ENCODE peak calls at places on chromosomes 4 and X, in four cellular contexts. G is psoas muscle, T is thoracic aorta, Z is colonic mucosa. W is an unnamed sample. For H3K36me3, the result is how much of the 10 kb centered on the place peaks cover.

GRCh38 chr4:55553442-55553841 is 6.7 kb upstream of the CLOCK start:
- DNase-seq in Z (no peak), T (peak), G (no peak), W (peak)

GRCh38 chr4:186927624-186928023 is 204.0 kb upstream of the FAT1 start:
- DNase-seq in Z (no peak), G (no peak), T (no peak), W (no peak)

GRCh38 chrX:46730765-46731164 is 28.2 kb downstream of the SLC9A7 start:
- DNase-seq in T (no peak), G (no peak), Z (no peak), W (no peak)

GRCh38 chr4:122673252-122673651 is 52.4 kb upstream of the IL21 start:
- DNase-seq in Z (peak), G (no peak), T (no peak), W (no peak)

GRCh38 chrX:51332188-51332942 is at the start of gene NUDT10:
- DNase-seq in Z (peak), G (peak), T (no peak), W (no peak)

GRCh38 chr4:38757945-38758344 is 24.8 kb downstream of the TLR10 start:
- DNase-seq in T (no peak), G (no peak), Z (no peak), W (peak)

GRCh38 chrX:152912641-152913040 is 14.8 kb downstream of the ZNF185 start:
- DNase-seq in T (no peak), Z (no peak), G (no peak), W (no peak)

GRCh38 chr4:153792007-153792892 is 3.4 kb upstream of the SFRP2 start:
- DNase-seq in T (no peak), Z (peak), G (peak), W (peak)

GRCh38 chr4:41134581-41134980 is 79.8 kb downstream of the APBB2 start:
- DNase-seq in Z (no peak), T (no peak), G (no peak), W (no peak)

GRCh38 chrX:17375631-17376380 is 806 bp downstream of the NHS start:
- DNase-seq in T (no peak), Z (no peak), G (peak), W (no peak)

GRCh38 chr4:150150545-150151156 is 72.4 kb downstream of the DCLK2 start:
- DNase-seq in Z (no peak), T (no peak), G (no peak), W (no peak)

GRCh38 chrX:103918584-103919335 is 43.7 kb upstream of the TMSB15B start:
- DNase-seq in Z (peak), T (no peak), G (peak), W (peak)

GRCh38 chr4:183300070-183300469 is 20.0 kb downstream of the CLDN22 start:
- DNase-seq in T (no peak), Z (no peak), G (no peak), W (no peak)

GRCh38 chrX:41718481-41719245 is 5.3 kb upstream of the GPR82 start:
- DNase-seq in G (no peak), Z (no peak), T (no peak), W (no peak)

GRCh38 chr4:118012142-118012541 is 22.1 kb upstream of the NDST3 start:
- DNase-seq in Z (no peak), T (no peak), G (no peak), W (no peak)

GRCh38 chr4:123631699-123632098 is 235.1 kb downstream of the SPRY1 start:
- DNase-seq in G (no peak), T (no peak), Z (no peak), W (no peak)

GRCh38 chrX:46036508-46036907 is 508.7 kb downstream of the ZNF674 start:
- DNase-seq in T (no peak), Z (no peak), G (no peak), W (no peak)

GRCh38 chr4:151169223-151169622 is 69.8 kb downstream of the RPS3A start:
- DNase-seq in Z (peak), G (peak), T (no peak), W (peak)

GRCh38 chr4:110008540-110008939 is 95.9 kb downstream of the EGF start:
- DNase-seq in G (no peak), T (no peak), Z (no peak), W (no peak)

GRCh38 chr4:110010797-110011196 is 98.1 kb downstream of the EGF start:
- DNase-seq in T (no peak), Z (no peak), G (no peak), W (no peak)

GRCh38 chr4:110009526-110009925 is 96.8 kb downstream of the EGF start:
- DNase-seq in Z (no peak), G (no peak), T (no peak), W (no peak)

GRCh38 chr4:110014233-110014632 is 101.5 kb downstream of the EGF start:
- DNase-seq in Z (no peak), T (no peak), G (no peak), W (no peak)

DNA sequence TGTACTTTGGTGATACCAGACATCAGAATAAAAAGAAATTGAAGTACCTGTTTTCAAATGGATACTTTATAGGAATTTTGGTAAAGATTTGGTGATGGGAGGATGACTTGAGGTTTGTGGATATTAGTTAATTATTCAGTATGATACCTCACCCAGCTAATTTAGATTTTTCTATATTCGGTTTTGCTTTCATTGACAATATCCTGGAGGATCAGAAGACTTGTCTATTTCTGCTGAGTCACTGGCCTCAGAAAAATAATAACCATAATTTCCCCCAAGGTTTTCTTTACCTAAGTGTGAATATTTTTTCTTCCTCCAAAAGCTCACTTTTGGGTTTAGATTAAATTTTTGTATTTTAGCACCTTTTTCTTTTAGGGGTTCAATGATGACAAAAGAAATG is 100.2 kb downstream of the EGF start:
- DNase-seq in T (no peak), Z (no peak), G (no peak), W (no peak)
- H3K36me3 ChIP-seq in T (under half), Z (under half), G (half or more), W (under half)

GRCh38 chr4:139663561-139664138 is 2.0 kb upstream of the MGST2 start:
- DNase-seq in G (no peak), T (no peak), Z (no peak), W (peak)
- H3K27ac ChIP-seq in G (no peak), T (no peak), Z (peak), W (peak)

GRCh38 chr4:84126061-84126787 is 372.9 kb downstream of the NKX6-1 start:
- DNase-seq in G (no peak), T (no peak), Z (no peak), W (no peak)
- H3K4me3 ChIP-seq in G (no peak), T (no peak), Z (peak), W (no peak)

GRCh38 chr4:147371661-147372060 is 109.2 kb upstream of the EDNRA start:
- DNase-seq in G (no peak), Z (no peak), T (no peak), W (peak)
- H3K36me3 ChIP-seq in G (under half), Z (under half), T (under half), W (under half)

DNA sequence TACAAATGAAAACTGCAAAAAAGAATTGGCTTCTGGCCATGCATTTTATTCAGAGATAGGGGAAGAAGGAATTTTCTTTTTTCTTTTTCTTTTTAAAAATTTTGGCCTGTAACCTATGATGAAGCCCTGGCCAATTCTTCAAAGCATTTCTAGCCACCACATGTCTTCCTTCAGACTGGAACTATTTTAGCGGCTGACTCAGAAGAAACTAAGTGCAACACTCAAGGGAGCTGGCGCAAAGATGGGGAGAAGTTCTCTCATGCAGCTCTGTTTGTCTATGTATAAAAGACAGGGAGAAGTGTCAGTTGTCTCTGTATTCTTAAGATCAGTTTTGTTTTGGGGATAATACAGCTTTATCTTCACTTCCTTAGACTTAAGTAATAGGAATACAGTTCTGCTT is 46.2 kb downstream of the MBNL3 start:
- DNase-seq in T (no peak), Z (no peak), G (no peak), W (no peak)
- H3K27ac ChIP-seq in T (no peak), Z (no peak), G (no peak), W (no peak)

DNA sequence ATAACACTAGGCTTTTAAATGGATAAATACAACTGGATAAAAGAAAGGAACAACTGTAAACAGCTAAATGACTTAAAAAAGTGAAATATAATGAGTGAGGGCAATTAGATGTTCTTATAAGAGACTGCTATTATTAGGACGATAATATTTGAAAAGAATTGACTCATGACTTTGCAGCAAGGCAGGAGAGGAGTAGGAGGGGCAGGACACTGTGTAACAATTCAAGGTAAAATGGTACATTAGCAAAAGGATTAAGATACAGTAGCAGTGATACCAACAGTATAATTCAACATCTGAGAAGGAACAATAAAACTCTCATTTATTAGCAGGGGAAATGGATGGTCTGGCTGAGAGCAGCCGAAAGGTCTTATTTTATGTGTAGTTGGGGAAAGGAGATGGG is 315.4 kb upstream of the BOD1L1 start:
- DNase-seq in G (no peak), T (no peak), Z (no peak), W (no peak)
- H3K4me3 ChIP-seq in G (no peak), T (no peak), Z (no peak), W (no peak)

DNA sequence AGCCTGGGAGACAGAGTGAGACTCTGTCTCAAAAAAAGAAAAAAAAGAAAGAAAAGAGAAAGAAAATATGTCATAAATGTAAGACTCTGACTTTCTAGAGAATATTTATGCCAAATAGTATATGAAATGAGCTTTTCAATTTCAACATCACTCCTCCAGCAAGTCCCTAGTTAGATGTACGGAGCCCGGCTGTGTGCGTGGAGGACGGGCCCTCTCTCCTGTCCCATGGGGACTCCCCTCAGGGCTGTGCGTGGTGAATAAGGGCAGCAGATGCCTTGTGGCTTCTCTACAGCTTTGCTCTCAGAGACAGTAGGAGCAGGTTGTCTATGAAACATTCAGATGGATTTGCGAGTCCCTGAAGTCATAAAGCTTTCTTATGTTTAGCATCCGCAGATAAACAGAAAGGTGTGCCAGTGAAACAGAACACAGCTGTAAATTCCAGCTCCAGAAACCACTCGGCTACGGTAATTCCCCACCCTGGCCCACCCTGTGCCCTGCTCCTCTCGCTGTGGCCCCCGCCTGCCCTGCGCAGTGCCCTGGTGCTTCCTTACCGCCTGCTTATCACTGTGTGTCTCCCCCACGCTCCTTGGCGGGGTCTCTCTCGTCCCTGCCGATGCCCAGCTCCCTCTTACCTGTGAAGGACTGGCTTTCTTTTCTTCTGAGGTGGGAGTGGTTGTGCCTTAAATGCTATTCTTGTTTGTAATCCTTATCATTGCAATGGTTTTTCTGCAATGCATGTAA is 13.9 kb upstream of the HGFAC start:
- DNase-seq in Z (no peak), T (no peak), G (no peak), W (no peak)
- H3K36me3 ChIP-seq in Z (under half), T (under half), G (half or more), W (under half)

DNA sequence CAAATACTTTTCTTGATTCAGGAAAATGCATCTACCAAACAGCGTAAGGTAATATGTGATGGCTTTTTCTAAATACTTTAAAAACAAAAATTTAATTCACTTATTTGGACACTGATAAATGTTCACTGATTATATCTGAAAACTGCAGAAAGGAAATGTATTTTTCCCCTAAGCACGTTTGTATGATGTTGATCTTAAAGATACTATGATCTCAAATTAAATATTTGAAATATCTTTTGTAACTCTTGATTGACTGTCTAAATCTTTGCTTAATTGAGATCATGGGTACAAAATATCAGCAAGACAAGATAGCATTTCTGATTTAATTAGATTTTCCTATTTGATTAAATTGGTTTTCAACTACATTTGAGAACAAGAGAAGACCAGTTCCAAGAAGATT is 281.0 kb upstream of the UGT8 start:
- DNase-seq in Z (no peak), G (no peak), T (no peak), W (no peak)
- H3K27ac ChIP-seq in Z (no peak), G (no peak), T (no peak), W (no peak)

GRCh38 chrX:44019911-44020310 is 46.7 kb upstream of the NDP start:
- DNase-seq in T (no peak), Z (no peak), G (no peak), W (no peak)

GRCh38 chrX:44016906-44017305 is 43.7 kb upstream of the NDP start:
- DNase-seq in T (no peak), Z (no peak), G (no peak), W (no peak)

GRCh38 chrX:44022964-44023363 is 49.8 kb upstream of the NDP start:
- DNase-seq in T (no peak), Z (no peak), G (no peak), W (no peak)

GRCh38 chrX:44017726-44018125 is 44.5 kb upstream of the NDP start:
- DNase-seq in T (no peak), G (no peak), Z (no peak), W (peak)

GRCh38 chrX:44020693-44021092 is 47.5 kb upstream of the NDP start:
- DNase-seq in G (no peak), T (no peak), Z (no peak), W (no peak)
- H3K4me3 ChIP-seq in G (no peak), T (no peak), Z (no peak), W (no peak)

DNA sequence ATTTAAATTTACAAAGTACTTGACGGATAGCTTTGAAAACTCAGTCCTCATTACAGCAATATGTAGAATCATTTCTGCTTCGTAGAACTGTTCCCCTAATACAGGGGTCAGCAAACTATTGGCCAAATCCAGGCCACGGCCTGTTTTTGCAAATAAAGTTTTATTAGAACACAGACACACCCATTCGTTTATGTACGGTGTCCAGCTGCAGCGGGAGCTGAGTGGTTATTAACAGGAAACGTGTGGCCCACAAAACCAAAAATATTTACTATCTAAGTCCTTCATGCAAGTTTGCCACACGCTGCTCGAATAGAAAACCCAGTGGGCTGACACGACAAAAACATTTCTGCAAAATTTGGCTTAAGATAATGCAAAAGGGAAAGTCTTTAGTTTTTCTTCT is 146.5 kb downstream of the AFAP1 start:
- DNase-seq in G (no peak), T (no peak), Z (no peak), W (no peak)
- H3K36me3 ChIP-seq in G (under half), T (under half), Z (under half), W (under half)

W was measured in small intestine.